ENCODE peak calls at places on chromosomes 5 and 9, in six cellular contexts. One of them, this sample, is unnamed.

GRCh38 chr5:136058031-136058971 is 29.5 kb downstream of the TGFBI start:
- DNase-seq in HepG2: peak; percentile 99
- DNase-seq in HCT116: peak; percentile 35
- DNase-seq in SK-N-SH: no peak
- DNase-seq in H1: peak; percentile 55
- DNase-seq in GM12878: no peak
- DNase-seq in this sample: no peak

GRCh38 chr5:179795863-179796833 is 2.4 kb downstream of the LTC4S start:
- DNase-seq in HepG2: peak; percentile 63
- DNase-seq in HCT116: no peak
- DNase-seq in SK-N-SH: peak; percentile 92
- DNase-seq in H1: peak; percentile 85
- DNase-seq in GM12878: peak; percentile 31
- DNase-seq in this sample: peak; percentile 90

GRCh38 chr5:63401434-63402046 is 560.7 kb downstream of the HTR1A start:
- DNase-seq in HepG2: peak; percentile 35
- DNase-seq in HCT116: peak; percentile 6
- DNase-seq in SK-N-SH: peak; percentile 27
- DNase-seq in H1: peak; percentile 82
- DNase-seq in GM12878: peak; percentile 1
- DNase-seq in this sample: peak; percentile 27

GRCh38 chr5:155850411-155850810 is 476.6 kb upstream of the SGCD start:
- DNase-seq in HepG2: no peak
- DNase-seq in HCT116: no peak
- DNase-seq in SK-N-SH: no peak
- DNase-seq in H1: no peak
- DNase-seq in GM12878: no peak
- DNase-seq in this sample: no peak

GRCh38 chr9:32741706-32742105 is 41.6 kb upstream of the TMEM215 start:
- DNase-seq in HepG2: peak; percentile 54
- DNase-seq in HCT116: no peak
- DNase-seq in SK-N-SH: no peak
- DNase-seq in H1: no peak
- DNase-seq in GM12878: no peak
- DNase-seq in this sample: peak; percentile 52

GRCh38 chr9:135552021-135552697 is 6.2 kb downstream of the OBP2A start:
- DNase-seq in HepG2: no peak
- DNase-seq in HCT116: no peak
- DNase-seq in SK-N-SH: no peak
- DNase-seq in H1: no peak
- DNase-seq in GM12878: no peak
- DNase-seq in this sample: no peak

GRCh38 chr9:131650254-131650653 is 89.6 kb downstream of the RAPGEF1 start:
- DNase-seq in HepG2: no peak
- DNase-seq in HCT116: no peak
- DNase-seq in SK-N-SH: no peak
- DNase-seq in H1: no peak
- DNase-seq in GM12878: no peak
- DNase-seq in this sample: peak; percentile 70

GRCh38 chr5:107092695-107093094 is 578.0 kb downstream of the EFNA5 start:
- DNase-seq in HepG2: no peak
- DNase-seq in HCT116: no peak
- DNase-seq in SK-N-SH: no peak
- DNase-seq in H1: no peak
- DNase-seq in GM12878: no peak
- DNase-seq in this sample: no peak

GRCh38 chr9:2771661-2772060 is 54.4 kb downstream of the KCNV2 start:
- DNase-seq in HepG2: no peak
- DNase-seq in HCT116: no peak
- DNase-seq in SK-N-SH: peak; percentile 6
- DNase-seq in H1: no peak
- DNase-seq in GM12878: no peak
- DNase-seq in this sample: no peak

GRCh38 chr9:116705531-116705930 is 18.4 kb downstream of the TRIM32 start:
- DNase-seq in HepG2: no peak
- DNase-seq in HCT116: no peak
- DNase-seq in SK-N-SH: no peak
- DNase-seq in H1: no peak
- DNase-seq in GM12878: no peak
- DNase-seq in this sample: no peak

GRCh38 chr5:88799976-88800375 is 83.0 kb downstream of the MEF2C start:
- DNase-seq in HepG2: no peak
- DNase-seq in HCT116: no peak
- DNase-seq in SK-N-SH: no peak
- DNase-seq in H1: no peak
- DNase-seq in GM12878: no peak
- DNase-seq in this sample: no peak

GRCh38 chr9:70066418-70066817 is 22.8 kb downstream of the MAMDC2 start:
- DNase-seq in HepG2: no peak
- DNase-seq in HCT116: no peak
- DNase-seq in SK-N-SH: no peak
- DNase-seq in H1: no peak
- DNase-seq in GM12878: no peak
- DNase-seq in this sample: no peak

GRCh38 chr5:124139995-124140394 is 606.4 kb downstream of the ZNF608 start:
- DNase-seq in HepG2: no peak
- DNase-seq in HCT116: no peak
- DNase-seq in SK-N-SH: no peak
- DNase-seq in H1: no peak
- DNase-seq in GM12878: no peak
- DNase-seq in this sample: no peak

GRCh38 chr9:137461663-137462395 is 2.7 kb upstream of the NSMF start:
- DNase-seq in HepG2: no peak
- DNase-seq in HCT116: peak; percentile 78
- DNase-seq in SK-N-SH: no peak
- DNase-seq in H1: peak; percentile 89
- DNase-seq in GM12878: peak; percentile 49
- DNase-seq in this sample: no peak

GRCh38 chr9:34363619-34364351 is 12.9 kb downstream of the MYORG start:
- DNase-seq in HepG2: no peak
- DNase-seq in HCT116: no peak
- DNase-seq in SK-N-SH: no peak
- DNase-seq in H1: peak; percentile 52
- DNase-seq in GM12878: no peak
- DNase-seq in this sample: no peak

GRCh38 chr9:129520981-129521380 is 99.9 kb downstream of the C9orf50 start:
- DNase-seq in HepG2: no peak
- DNase-seq in HCT116: no peak
- DNase-seq in SK-N-SH: no peak
- DNase-seq in H1: no peak
- DNase-seq in GM12878: no peak
- DNase-seq in this sample: no peak

GRCh38 chr9:96449844-96450612 is at the start of gene HABP4:
- DNase-seq in HepG2: peak; percentile 87
- DNase-seq in HCT116: peak; percentile 76
- DNase-seq in SK-N-SH: peak; percentile 97
- DNase-seq in H1: peak; percentile 94
- DNase-seq in GM12878: peak; percentile 48
- DNase-seq in this sample: peak; percentile 92

GRCh38 chr9:85112376-85112775 is 442.8 kb downstream of the NTRK2 start:
- DNase-seq in HepG2: no peak
- DNase-seq in HCT116: no peak
- DNase-seq in SK-N-SH: no peak
- DNase-seq in H1: no peak
- DNase-seq in GM12878: no peak
- DNase-seq in this sample: no peak

GRCh38 chr9:5630038-5630507 is 1.2 kb downstream of the RIC1 start:
- DNase-seq in HepG2: peak; percentile 16
- DNase-seq in HCT116: no peak
- DNase-seq in SK-N-SH: peak; percentile 42
- DNase-seq in H1: no peak
- DNase-seq in GM12878: no peak
- DNase-seq in this sample: no peak

GRCh38 chr5:135220394-135221186 is 178.4 kb downstream of the MACROH2A1 start:
- DNase-seq in HepG2: no peak
- DNase-seq in HCT116: no peak
- DNase-seq in SK-N-SH: no peak
- DNase-seq in H1: peak; percentile 24
- DNase-seq in GM12878: no peak
- DNase-seq in this sample: no peak

GRCh38 chr9:219670-220365 is 5.2 kb downstream of the DOCK8 start:
- DNase-seq in HepG2: no peak
- DNase-seq in HCT116: no peak
- DNase-seq in SK-N-SH: no peak
- DNase-seq in H1: no peak
- DNase-seq in GM12878: no peak
- DNase-seq in this sample: no peak

GRCh38 chr9:71393011-71393410 is 271.6 kb upstream of the TRPM3 start:
- DNase-seq in HepG2: no peak
- DNase-seq in HCT116: no peak
- DNase-seq in SK-N-SH: no peak
- DNase-seq in H1: no peak
- DNase-seq in GM12878: no peak
- DNase-seq in this sample: no peak
- TF ChIP-seq JUND in HepG2: no peak
- TF ChIP-seq JUND in HCT116: no peak
- TF ChIP-seq JUND in SK-N-SH: no peak
- TF ChIP-seq JUND in H1: no peak
- TF ChIP-seq JUND in GM12878: no peak
- TF ChIP-seq JUND in this sample: no peak

DNA sequence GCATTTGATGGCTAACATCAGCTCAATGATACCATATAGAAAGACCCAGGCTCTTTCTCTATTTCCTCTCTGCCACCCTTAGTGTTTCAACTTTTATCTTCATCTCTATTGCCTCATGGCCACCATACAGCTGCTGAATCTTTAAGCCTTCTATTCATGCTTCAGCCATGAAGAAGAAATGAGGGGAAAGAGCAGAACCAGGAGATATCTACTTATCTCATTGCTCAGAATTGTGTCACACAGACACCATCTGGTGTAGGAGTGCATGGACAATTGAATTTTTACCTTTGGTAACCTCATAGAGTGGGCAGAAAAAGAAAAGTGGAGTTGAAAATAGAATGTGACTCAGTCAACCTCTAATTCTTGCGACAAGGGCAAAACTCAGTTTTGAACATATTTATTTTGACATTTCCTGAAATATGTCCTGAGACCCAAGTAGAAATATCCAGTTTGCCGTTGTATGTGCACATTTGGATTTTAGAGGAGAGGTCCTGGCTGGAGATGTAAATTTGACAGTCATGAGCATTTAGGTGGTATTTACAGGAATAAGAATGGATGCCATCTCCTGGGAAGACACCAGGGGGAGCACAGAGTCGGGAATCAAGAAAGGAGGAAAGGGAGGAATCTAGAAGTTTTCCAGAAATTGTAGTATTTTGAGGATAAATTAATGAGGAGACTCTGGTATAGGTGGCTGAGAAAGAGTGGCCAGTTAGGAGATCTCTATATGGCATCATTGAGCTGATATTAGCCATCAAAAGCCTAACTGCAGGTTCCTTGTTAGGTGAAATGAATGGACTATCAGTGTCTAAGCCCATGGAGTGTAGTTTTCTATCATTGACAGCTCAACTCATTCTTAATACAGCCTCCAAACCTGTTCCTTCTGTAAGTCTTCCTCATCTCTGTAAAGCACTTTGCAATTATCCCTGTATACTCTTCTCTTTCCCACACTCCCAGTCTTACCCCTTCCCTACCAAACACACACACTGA is 7.0 kb downstream of the GAPT start:
- DNase-seq in HepG2: peak; percentile 24
- DNase-seq in HCT116: peak; percentile 15
- DNase-seq in SK-N-SH: peak; percentile 37
- DNase-seq in H1: peak; percentile 66
- DNase-seq in GM12878: no peak
- DNase-seq in this sample: peak; percentile 16
- TF ChIP-seq JUND in HepG2: no peak
- TF ChIP-seq JUND in HCT116: no peak
- TF ChIP-seq JUND in SK-N-SH: no peak
- TF ChIP-seq JUND in H1: no peak
- TF ChIP-seq JUND in GM12878: no peak
- TF ChIP-seq JUND in this sample: no peak

GRCh38 chr5:31761877-31762276 is 122.9 kb downstream of the PDZD2 start:
- DNase-seq in HepG2: no peak
- DNase-seq in HCT116: no peak
- DNase-seq in SK-N-SH: no peak
- DNase-seq in H1: no peak
- DNase-seq in GM12878: no peak
- DNase-seq in this sample: no peak
- TF ChIP-seq JUND in HepG2: no peak
- TF ChIP-seq JUND in HCT116: no peak
- TF ChIP-seq JUND in SK-N-SH: no peak
- TF ChIP-seq JUND in H1: no peak
- TF ChIP-seq JUND in GM12878: no peak
- TF ChIP-seq JUND in this sample: no peak

DNA sequence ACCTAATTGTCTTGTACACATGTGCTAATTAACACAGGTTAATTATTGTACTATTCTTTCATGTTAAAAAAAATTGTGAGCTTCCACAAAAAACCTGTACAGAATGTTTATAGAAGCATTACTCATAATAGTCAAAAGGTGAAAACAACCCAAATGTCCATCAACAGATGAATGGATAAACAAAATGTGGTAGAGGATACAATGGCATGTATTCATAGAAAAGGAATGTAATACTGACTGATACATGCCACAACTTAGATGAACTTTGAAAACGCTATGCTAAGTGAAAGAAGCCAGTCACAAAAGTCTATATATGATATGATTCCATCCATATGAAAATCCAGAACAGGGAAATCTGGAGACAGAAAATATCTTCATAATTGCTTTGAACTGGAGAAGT is 25.6 kb downstream of the RRAGA start:
- DNase-seq in HepG2: peak; percentile 36
- DNase-seq in HCT116: no peak
- DNase-seq in SK-N-SH: no peak
- DNase-seq in H1: no peak
- DNase-seq in GM12878: no peak
- DNase-seq in this sample: no peak
- TF ChIP-seq JUND in HepG2: no peak
- TF ChIP-seq JUND in HCT116: no peak
- TF ChIP-seq JUND in SK-N-SH: no peak
- TF ChIP-seq JUND in H1: no peak
- TF ChIP-seq JUND in GM12878: no peak
- TF ChIP-seq JUND in this sample: no peak

DNA sequence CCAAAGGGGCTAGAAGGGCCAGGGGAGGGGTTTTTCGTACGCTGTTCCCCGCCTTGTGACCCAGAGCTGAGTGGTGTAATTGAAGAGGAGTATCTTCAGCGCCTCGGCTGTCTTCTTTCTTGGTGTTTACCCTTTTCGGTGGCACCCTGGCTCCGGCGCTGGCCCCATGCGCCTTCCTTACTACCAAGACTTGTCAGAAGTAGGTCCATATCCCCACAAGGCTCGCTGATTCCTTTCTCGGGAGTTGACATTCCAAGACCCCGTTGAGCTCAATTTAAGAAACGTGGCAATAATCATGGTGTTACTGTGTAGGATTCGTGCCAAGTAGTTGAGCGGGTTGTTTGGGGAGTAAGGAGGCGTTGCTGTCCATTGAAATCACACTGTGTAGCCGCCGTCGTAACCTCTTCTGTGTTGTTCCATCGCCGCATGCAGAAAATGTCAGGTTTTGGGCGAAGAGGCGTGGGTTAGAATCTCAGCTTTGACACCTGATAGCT is 802 bp downstream of the NDUFAF2 start:
- DNase-seq in HepG2: peak; percentile 15
- DNase-seq in HCT116: no peak
- DNase-seq in SK-N-SH: peak; percentile 30
- DNase-seq in H1: no peak
- DNase-seq in GM12878: peak; percentile 11
- DNase-seq in this sample: peak; percentile 61
- TF ChIP-seq JUND in HepG2: no peak
- TF ChIP-seq JUND in HCT116: no peak
- TF ChIP-seq JUND in SK-N-SH: no peak
- TF ChIP-seq JUND in H1: no peak
- TF ChIP-seq JUND in GM12878: no peak
- TF ChIP-seq JUND in this sample: no peak

This sample was measured in T47D.